ENCODE peak calls at places on chromosomes 2 and 18, in six cellular contexts. One of them, this sample, is unnamed. For H3K36me3, the result is how much of the 10 kb centered on the place peaks cover.

GRCh38 chr18:72727776-72728175 is 140.0 kb downstream of the NETO1 start:
- DNase-seq in breast epithelium: no peak
- DNase-seq in esophagus squamous epithelium: no peak
- DNase-seq in fibroblast of lung: no peak
- DNase-seq in body of pancreas: no peak
- DNase-seq in naive thymus-derived CD4-positive, alpha-beta T cell: no peak
- DNase-seq in this sample: no peak

GRCh38 chr2:100733344-100734187 is 86.4 kb upstream of the NPAS2 start:
- DNase-seq in breast epithelium: no peak
- DNase-seq in esophagus squamous epithelium: no peak
- DNase-seq in fibroblast of lung: peak
- DNase-seq in body of pancreas: no peak
- DNase-seq in naive thymus-derived CD4-positive, alpha-beta T cell: no peak
- DNase-seq in this sample: no peak

GRCh38 chr2:195406886-195407603 is 250.0 kb upstream of the SLC39A10 start:
- DNase-seq in breast epithelium: no peak
- DNase-seq in esophagus squamous epithelium: no peak
- DNase-seq in fibroblast of lung: peak
- DNase-seq in body of pancreas: no peak
- DNase-seq in naive thymus-derived CD4-positive, alpha-beta T cell: no peak
- DNase-seq in this sample: no peak

GRCh38 chr2:230827774-230828271 is 36.9 kb upstream of the ITM2C start:
- DNase-seq in breast epithelium: no peak
- DNase-seq in esophagus squamous epithelium: no peak
- DNase-seq in fibroblast of lung: no peak
- DNase-seq in body of pancreas: no peak
- DNase-seq in naive thymus-derived CD4-positive, alpha-beta T cell: no peak
- DNase-seq in this sample: no peak

GRCh38 chr2:241636983-241637232 is at the start of gene THAP4:
- DNase-seq in breast epithelium: no peak
- DNase-seq in esophagus squamous epithelium: no peak
- DNase-seq in fibroblast of lung: no peak
- DNase-seq in body of pancreas: peak
- DNase-seq in naive thymus-derived CD4-positive, alpha-beta T cell: no peak
- DNase-seq in this sample: no peak

GRCh38 chr2:950627-950992 is at the start of gene SNTG2:
- DNase-seq in breast epithelium: no peak
- DNase-seq in esophagus squamous epithelium: no peak
- DNase-seq in fibroblast of lung: no peak
- DNase-seq in body of pancreas: peak
- DNase-seq in naive thymus-derived CD4-positive, alpha-beta T cell: peak
- DNase-seq in this sample: peak

GRCh38 chr2:3293221-3293620 is 84.4 kb downstream of the EIPR1 start:
- DNase-seq in breast epithelium: no peak
- DNase-seq in esophagus squamous epithelium: no peak
- DNase-seq in fibroblast of lung: no peak
- DNase-seq in body of pancreas: no peak
- DNase-seq in naive thymus-derived CD4-positive, alpha-beta T cell: no peak
- DNase-seq in this sample: no peak

GRCh38 chr2:205612661-205613060 is 69.6 kb upstream of the NRP2 start:
- DNase-seq in breast epithelium: no peak
- DNase-seq in esophagus squamous epithelium: no peak
- DNase-seq in fibroblast of lung: no peak
- DNase-seq in body of pancreas: no peak
- DNase-seq in naive thymus-derived CD4-positive, alpha-beta T cell: peak
- DNase-seq in this sample: no peak

GRCh38 chr2:120852200-120852815 is 116.6 kb downstream of the GLI2 start:
- DNase-seq in breast epithelium: no peak
- DNase-seq in esophagus squamous epithelium: no peak
- DNase-seq in fibroblast of lung: no peak
- DNase-seq in body of pancreas: no peak
- DNase-seq in naive thymus-derived CD4-positive, alpha-beta T cell: no peak
- DNase-seq in this sample: no peak

GRCh38 chr2:160363961-160364733 is 129.5 kb downstream of the RBMS1 start:
- DNase-seq in breast epithelium: no peak
- DNase-seq in esophagus squamous epithelium: no peak
- DNase-seq in fibroblast of lung: no peak
- DNase-seq in body of pancreas: no peak
- DNase-seq in naive thymus-derived CD4-positive, alpha-beta T cell: no peak
- DNase-seq in this sample: no peak

GRCh38 chr2:239110595-239111048 is 262.7 kb downstream of the TWIST2 start:
- DNase-seq in breast epithelium: no peak
- DNase-seq in esophagus squamous epithelium: no peak
- DNase-seq in fibroblast of lung: peak
- DNase-seq in body of pancreas: no peak
- DNase-seq in naive thymus-derived CD4-positive, alpha-beta T cell: no peak
- DNase-seq in this sample: no peak

GRCh38 chr2:238225911-238226697 is 13.7 kb downstream of the HES6 start:
- DNase-seq in breast epithelium: no peak
- DNase-seq in esophagus squamous epithelium: no peak
- DNase-seq in fibroblast of lung: peak
- DNase-seq in body of pancreas: no peak
- DNase-seq in naive thymus-derived CD4-positive, alpha-beta T cell: no peak
- DNase-seq in this sample: no peak

GRCh38 chr18:57043241-57043640 is 103.6 kb upstream of the BOD1L2 start:
- DNase-seq in breast epithelium: no peak
- DNase-seq in esophagus squamous epithelium: no peak
- DNase-seq in fibroblast of lung: no peak
- DNase-seq in body of pancreas: no peak
- DNase-seq in naive thymus-derived CD4-positive, alpha-beta T cell: no peak
- DNase-seq in this sample: no peak

GRCh38 chr2:167510071-167510759 is 621.9 kb downstream of the XIRP2 start:
- DNase-seq in breast epithelium: no peak
- DNase-seq in esophagus squamous epithelium: no peak
- DNase-seq in fibroblast of lung: peak
- DNase-seq in body of pancreas: no peak
- DNase-seq in naive thymus-derived CD4-positive, alpha-beta T cell: no peak
- DNase-seq in this sample: no peak

GRCh38 chr18:31102020-31102684 is at the start of gene DSC2:
- DNase-seq in breast epithelium: peak
- DNase-seq in esophagus squamous epithelium: no peak
- DNase-seq in fibroblast of lung: no peak
- DNase-seq in body of pancreas: peak
- DNase-seq in naive thymus-derived CD4-positive, alpha-beta T cell: no peak
- DNase-seq in this sample: peak

GRCh38 chr18:50507120-50507590 is 52.7 kb upstream of the MAPK4 start:
- DNase-seq in breast epithelium: no peak
- DNase-seq in esophagus squamous epithelium: no peak
- DNase-seq in fibroblast of lung: peak
- DNase-seq in body of pancreas: peak
- DNase-seq in naive thymus-derived CD4-positive, alpha-beta T cell: no peak
- DNase-seq in this sample: no peak

GRCh38 chr2:218186355-218186766 is 19.6 kb upstream of the CXCR1 start:
- DNase-seq in breast epithelium: peak
- DNase-seq in esophagus squamous epithelium: no peak
- DNase-seq in fibroblast of lung: peak
- DNase-seq in body of pancreas: peak
- DNase-seq in naive thymus-derived CD4-positive, alpha-beta T cell: peak
- DNase-seq in this sample: peak

GRCh38 chr18:66013976-66014375 is 263.2 kb downstream of the CDH7 start:
- DNase-seq in breast epithelium: no peak
- DNase-seq in esophagus squamous epithelium: no peak
- DNase-seq in fibroblast of lung: peak
- DNase-seq in body of pancreas: no peak
- DNase-seq in naive thymus-derived CD4-positive, alpha-beta T cell: no peak
- DNase-seq in this sample: no peak

GRCh38 chr2:10914272-10914693 is 2.5 kb downstream of the KCNF1 start:
- DNase-seq in breast epithelium: no peak
- DNase-seq in esophagus squamous epithelium: no peak
- DNase-seq in fibroblast of lung: no peak
- DNase-seq in body of pancreas: no peak
- DNase-seq in naive thymus-derived CD4-positive, alpha-beta T cell: no peak
- DNase-seq in this sample: no peak

GRCh38 chr2:98944786-98945185 is 8.8 kb upstream of the CRACDL start:
- DNase-seq in breast epithelium: no peak
- DNase-seq in esophagus squamous epithelium: no peak
- DNase-seq in fibroblast of lung: peak
- DNase-seq in body of pancreas: no peak
- DNase-seq in naive thymus-derived CD4-positive, alpha-beta T cell: no peak
- DNase-seq in this sample: no peak

GRCh38 chr2:128032092-128032491 is 4.2 kb upstream of the SAP130 start:
- DNase-seq in breast epithelium: no peak
- DNase-seq in esophagus squamous epithelium: no peak
- DNase-seq in fibroblast of lung: no peak
- DNase-seq in body of pancreas: no peak
- DNase-seq in naive thymus-derived CD4-positive, alpha-beta T cell: no peak
- DNase-seq in this sample: no peak

GRCh38 chr2:71784734-71785549 is 331.6 kb downstream of the DYSF start:
- DNase-seq in breast epithelium: no peak
- DNase-seq in esophagus squamous epithelium: no peak
- DNase-seq in fibroblast of lung: no peak
- DNase-seq in body of pancreas: no peak
- DNase-seq in naive thymus-derived CD4-positive, alpha-beta T cell: no peak
- DNase-seq in this sample: no peak

GRCh38 chr2:191020742-191021381 is 6.9 kb upstream of the STAT1 start:
- DNase-seq in breast epithelium: no peak
- DNase-seq in esophagus squamous epithelium: no peak
- DNase-seq in fibroblast of lung: peak
- DNase-seq in body of pancreas: peak
- DNase-seq in naive thymus-derived CD4-positive, alpha-beta T cell: no peak
- DNase-seq in this sample: peak

GRCh38 chr2:161586517-161587167 is 37.6 kb upstream of the SLC4A10 start:
- DNase-seq in breast epithelium: no peak
- DNase-seq in esophagus squamous epithelium: no peak
- DNase-seq in fibroblast of lung: peak
- DNase-seq in body of pancreas: no peak
- DNase-seq in naive thymus-derived CD4-positive, alpha-beta T cell: peak
- DNase-seq in this sample: no peak

GRCh38 chr2:222939208-222939846 is 78.5 kb downstream of the ACSL3 start:
- DNase-seq in breast epithelium: no peak
- DNase-seq in esophagus squamous epithelium: no peak
- DNase-seq in fibroblast of lung: peak
- DNase-seq in body of pancreas: peak
- DNase-seq in naive thymus-derived CD4-positive, alpha-beta T cell: peak
- DNase-seq in this sample: no peak
- H3K36me3 ChIP-seq in breast epithelium: under half
- H3K36me3 ChIP-seq in esophagus squamous epithelium: half or more
- H3K36me3 ChIP-seq in fibroblast of lung: under half
- H3K36me3 ChIP-seq in body of pancreas: under half
- H3K36me3 ChIP-seq in naive thymus-derived CD4-positive, alpha-beta T cell: under half
- H3K36me3 ChIP-seq in this sample: under half

DNA sequence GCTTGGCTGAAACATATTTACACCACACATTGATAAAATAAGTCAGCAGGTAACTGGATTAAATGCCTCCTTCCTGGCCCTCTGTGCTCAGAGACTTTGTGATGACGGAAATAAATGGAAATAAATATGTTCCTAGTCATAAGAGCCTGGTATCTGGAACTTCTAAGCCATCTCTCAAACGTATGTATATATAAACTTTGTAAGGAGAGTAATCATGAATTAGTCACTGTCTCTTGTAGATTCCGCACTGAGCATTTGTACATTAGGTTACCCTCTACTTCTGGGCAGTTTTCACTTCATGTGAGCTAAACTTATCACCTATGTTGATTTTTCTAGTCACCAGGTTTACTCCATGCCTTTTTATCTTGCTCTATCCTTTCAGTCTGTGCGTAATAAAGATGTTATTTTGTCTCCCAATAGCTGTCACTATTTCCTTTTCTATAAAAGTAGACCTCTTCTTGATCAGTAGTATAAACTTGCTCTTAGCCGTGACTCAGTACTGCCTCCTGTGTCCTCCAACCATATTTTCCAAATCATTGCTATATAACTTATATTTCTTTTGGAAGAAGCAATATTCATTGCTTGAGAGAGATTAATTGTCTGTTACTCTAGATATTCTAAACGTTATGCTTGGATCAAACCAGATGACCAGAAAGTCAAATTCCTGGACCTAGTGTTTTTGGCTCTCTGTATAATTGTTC is 53.2 kb downstream of the FEZ2 start:
- DNase-seq in breast epithelium: no peak
- DNase-seq in esophagus squamous epithelium: no peak
- DNase-seq in fibroblast of lung: peak
- DNase-seq in body of pancreas: no peak
- DNase-seq in naive thymus-derived CD4-positive, alpha-beta T cell: no peak
- DNase-seq in this sample: no peak
- H3K36me3 ChIP-seq in breast epithelium: under half
- H3K36me3 ChIP-seq in esophagus squamous epithelium: half or more
- H3K36me3 ChIP-seq in fibroblast of lung: under half
- H3K36me3 ChIP-seq in body of pancreas: under half
- H3K36me3 ChIP-seq in naive thymus-derived CD4-positive, alpha-beta T cell: under half
- H3K36me3 ChIP-seq in this sample: under half

DNA sequence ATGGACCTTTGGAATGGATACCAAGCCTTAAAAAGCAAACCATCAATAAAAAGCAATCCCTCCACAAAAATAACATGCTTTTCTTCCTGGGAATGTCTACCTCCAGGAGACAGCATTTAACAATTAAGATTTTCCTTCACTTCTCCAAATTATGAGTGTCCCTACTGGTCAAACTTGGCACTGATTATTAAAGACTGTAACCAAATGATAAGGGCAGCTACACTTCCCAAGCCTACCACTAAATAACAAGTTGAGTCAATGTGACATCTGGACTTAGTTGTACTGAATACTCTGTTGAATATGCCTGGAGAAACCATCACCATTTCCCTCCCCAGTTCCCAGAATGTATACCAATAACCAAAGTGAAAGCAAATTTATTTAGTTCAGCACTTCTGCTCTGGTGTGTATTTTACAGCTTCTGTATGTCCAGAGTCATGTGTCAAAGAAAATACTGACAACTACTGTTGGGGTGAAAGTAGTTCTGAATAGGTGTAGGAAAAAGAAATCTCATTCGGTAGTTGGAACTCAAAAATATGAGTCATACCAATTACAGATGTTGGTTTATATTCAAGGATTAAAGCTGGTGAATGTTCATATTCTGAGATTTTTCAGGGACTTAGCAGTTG is 1291.7 kb upstream of the GYPC start:
- DNase-seq in breast epithelium: no peak
- DNase-seq in esophagus squamous epithelium: no peak
- DNase-seq in fibroblast of lung: no peak
- DNase-seq in body of pancreas: no peak
- DNase-seq in naive thymus-derived CD4-positive, alpha-beta T cell: no peak
- DNase-seq in this sample: no peak
- H3K36me3 ChIP-seq in breast epithelium: under half
- H3K36me3 ChIP-seq in esophagus squamous epithelium: under half
- H3K36me3 ChIP-seq in fibroblast of lung: under half
- H3K36me3 ChIP-seq in body of pancreas: under half
- H3K36me3 ChIP-seq in naive thymus-derived CD4-positive, alpha-beta T cell: under half
- H3K36me3 ChIP-seq in this sample: under half

GRCh38 chr2:144430722-144431163 is 89.2 kb downstream of the ZEB2 start:
- DNase-seq in breast epithelium: no peak
- DNase-seq in esophagus squamous epithelium: no peak
- DNase-seq in fibroblast of lung: peak
- DNase-seq in body of pancreas: no peak
- DNase-seq in naive thymus-derived CD4-positive, alpha-beta T cell: no peak
- DNase-seq in this sample: peak

GRCh38 chr2:144434865-144435264 is 85.1 kb downstream of the ZEB2 start:
- DNase-seq in breast epithelium: no peak
- DNase-seq in esophagus squamous epithelium: no peak
- DNase-seq in fibroblast of lung: no peak
- DNase-seq in body of pancreas: no peak
- DNase-seq in naive thymus-derived CD4-positive, alpha-beta T cell: no peak
- DNase-seq in this sample: no peak

GRCh38 chr2:144432014-144432413 is 87.9 kb downstream of the ZEB2 start:
- DNase-seq in breast epithelium: no peak
- DNase-seq in esophagus squamous epithelium: no peak
- DNase-seq in fibroblast of lung: no peak
- DNase-seq in body of pancreas: no peak
- DNase-seq in naive thymus-derived CD4-positive, alpha-beta T cell: no peak
- DNase-seq in this sample: no peak

GRCh38 chr2:144431384-144431783 is 88.5 kb downstream of the ZEB2 start:
- DNase-seq in breast epithelium: no peak
- DNase-seq in esophagus squamous epithelium: no peak
- DNase-seq in fibroblast of lung: no peak
- DNase-seq in body of pancreas: no peak
- DNase-seq in naive thymus-derived CD4-positive, alpha-beta T cell: no peak
- DNase-seq in this sample: no peak

GRCh38 chr2:144432921-144433320 is 87.0 kb downstream of the ZEB2 start:
- DNase-seq in breast epithelium: no peak
- DNase-seq in esophagus squamous epithelium: no peak
- DNase-seq in fibroblast of lung: no peak
- DNase-seq in body of pancreas: no peak
- DNase-seq in naive thymus-derived CD4-positive, alpha-beta T cell: no peak
- DNase-seq in this sample: no peak
- H3K36me3 ChIP-seq in breast epithelium: under half
- H3K36me3 ChIP-seq in esophagus squamous epithelium: under half
- H3K36me3 ChIP-seq in fibroblast of lung: under half
- H3K36me3 ChIP-seq in body of pancreas: under half
- H3K36me3 ChIP-seq in naive thymus-derived CD4-positive, alpha-beta T cell: under half
- H3K36me3 ChIP-seq in this sample: under half

This sample was measured in mucosa of descending colon.